ENCODE peak calls at places on chromosomes 2 and 18, in five cellular contexts. U is A172; S is iPS-NIHi11; Y is activated T-helper 1 cell treated with anti-CD3 and anti-CD28 coated beads, Interleukin-2, amount 50 U/mL, for 16 hours; D is activated T-cell treated with anti-CD3 and anti-CD28 coated beads, Interleukin-2, amount 50 U/mL, for 72 hours. T is an unnamed sample.

GRCh38 chr2:12672711-12673315 is 43.9 kb upstream of the TRIB2 start:
- DNase-seq in U (no peak), S (no peak), Y (no peak), D (no peak), T (no peak)

GRCh38 chr2:96325038-96325883 is at the start of gene ITPRIPL1:
- DNase-seq in U (no peak), S (peak), Y (no peak), D (peak), T (peak)

GRCh38 chr2:26459991-26460612 is 17.8 kb downstream of the OTOF start:
- DNase-seq in U (no peak), S (no peak), Y (no peak), D (no peak), T (no peak)

GRCh38 chr2:177325554-177325953 is 61.0 kb upstream of the NFE2L2 start:
- DNase-seq in U (no peak), S (no peak), Y (no peak), D (no peak), T (no peak)

GRCh38 chr2:8306530-8307351 is 375.1 kb upstream of the ID2 start:
- DNase-seq in U (peak), S (no peak), Y (no peak), D (peak), T (no peak)

GRCh38 chr2:179355881-179356280 is 91.2 kb upstream of the SESTD1 start:
- DNase-seq in U (peak), S (no peak), Y (no peak), D (no peak), T (no peak)

GRCh38 chr18:57122906-57123510 is 23.9 kb upstream of the BOD1L2 start:
- DNase-seq in U (no peak), S (peak), Y (no peak), D (no peak), T (no peak)

GRCh38 chr2:208189782-208190181 is at the start of gene C2orf80:
- DNase-seq in U (no peak), S (no peak), Y (no peak), D (no peak), T (no peak)

GRCh38 chr18:40382191-40382590 is 1572.8 kb upstream of the PIK3C3 start:
- DNase-seq in U (no peak), S (no peak), Y (no peak), D (no peak), T (no peak)

GRCh38 chr2:72539145-72539552 is 286.7 kb downstream of the EXOC6B start:
- DNase-seq in U (peak), S (no peak), Y (no peak), D (no peak), T (no peak)

GRCh38 chr2:241680827-241681599 is 5.6 kb downstream of the DTYMK start:
- DNase-seq in U (peak), S (no peak), Y (no peak), D (no peak), T (no peak)

GRCh38 chr2:55159037-55159651 is 72.9 kb downstream of the CLHC1 start:
- DNase-seq in U (peak), S (no peak), Y (no peak), D (no peak), T (no peak)

GRCh38 chr2:218501665-218502064 is 66.5 kb downstream of the USP37 start:
- DNase-seq in U (no peak), S (peak), Y (no peak), D (no peak), T (no peak)

GRCh38 chr18:24924066-24924716 is 427.8 kb downstream of the ZNF521 start:
- DNase-seq in U (no peak), S (no peak), Y (no peak), D (no peak), T (no peak)

GRCh38 chr2:66684289-66684688 is 249.4 kb downstream of the MEIS1 start:
- DNase-seq in U (no peak), S (no peak), Y (no peak), D (no peak), T (no peak)